ENCODE peak calls at places on chromosome 6, in nine cellular contexts. N, Y, V, U, C, Z, I, M and A are unnamed samples.

GRCh38 chr6:157767071-157767750 is 55.8 kb upstream of the SNX9 start:
- DNase-seq in N (no peak), Y (no peak), V (no peak), U (no peak), C (no peak), Z (no peak), I (no peak), M (no peak), A (no peak)

GRCh38 chr6:14975124-14975815 is 270.6 kb upstream of the JARID2 start:
- DNase-seq in N (peak), Y (no peak), V (no peak), U (no peak), C (no peak), Z (peak), I (no peak), M (no peak), A (no peak)

GRCh38 chr6:19268117-19268516 is 569.1 kb upstream of the ID4 start:
- DNase-seq in N (no peak), Y (no peak), V (no peak), U (no peak), C (no peak), Z (no peak), I (no peak), M (no peak), A (no peak)

GRCh38 chr6:19322691-19323470 is 514.3 kb upstream of the ID4 start:
- DNase-seq in N (no peak), Y (no peak), V (no peak), U (no peak), C (no peak), Z (no peak), I (no peak), M (no peak), A (no peak)

GRCh38 chr6:68778356-68779020 is 143.4 kb downstream of the ADGRB3 start:
- DNase-seq in N (peak), Y (no peak), V (peak), U (no peak), C (peak), Z (peak), I (no peak), M (peak), A (peak)

GRCh38 chr6:31639449-31639861 is 13.0 kb downstream of the BAG6 start:
- DNase-seq in N (no peak), Y (no peak), V (no peak), U (no peak), C (no peak), Z (no peak), I (no peak), M (no peak), A (no peak)

GRCh38 chr6:149925974-149926777 is 3.3 kb upstream of the RAET1G start:
- DNase-seq in N (peak), Y (peak), V (peak), U (no peak), C (peak), Z (peak), I (peak), M (peak), A (peak)

GRCh38 chr6:18119236-18119635 is 3.2 kb downstream of the NHLRC1 start:
- DNase-seq in N (no peak), Y (no peak), V (no peak), U (no peak), C (no peak), Z (no peak), I (no peak), M (no peak), A (no peak)

GRCh38 chr6:145886228-145886956 is 71.8 kb upstream of the FBXO30 start:
- DNase-seq in N (no peak), Y (no peak), V (no peak), U (no peak), C (no peak), Z (no peak), I (no peak), M (no peak), A (no peak)

GRCh38 chr6:37052027-37052628 is 46.7 kb downstream of the FGD2 start:
- DNase-seq in N (no peak), Y (no peak), V (no peak), U (no peak), C (no peak), Z (peak), I (no peak), M (no peak), A (no peak)

GRCh38 chr6:85569323-85569722 is 24.3 kb downstream of the SNX14 start:
- DNase-seq in N (no peak), Y (no peak), V (no peak), U (no peak), C (no peak), Z (no peak), I (no peak), M (no peak), A (no peak)

GRCh38 chr6:47097092-47097945 is 55.2 kb upstream of the ADGRF1 start:
- DNase-seq in N (peak), Y (no peak), V (peak), U (peak), C (peak), Z (peak), I (peak), M (peak), A (peak)

GRCh38 chr6:167684276-167685104 is 142.2 kb upstream of the AFDN start:
- DNase-seq in N (no peak), Y (no peak), V (no peak), U (no peak), C (no peak), Z (peak), I (peak), M (no peak), A (peak)

GRCh38 chr6:146027586-146028249 is 1.1 kb upstream of the GRM1 start:
- DNase-seq in N (no peak), Y (no peak), V (no peak), U (no peak), C (no peak), Z (peak), I (no peak), M (no peak), A (no peak)

GRCh38 chr6:74879970-74880369 is 325.9 kb downstream of the COL12A1 start:
- DNase-seq in N (no peak), Y (no peak), V (no peak), U (no peak), C (no peak), Z (no peak), I (no peak), M (no peak), A (no peak)

GRCh38 chr6:107652526-107653182 is 162.7 kb downstream of the SOBP start:
- DNase-seq in N (no peak), Y (no peak), V (peak), U (no peak), C (no peak), Z (no peak), I (no peak), M (no peak), A (no peak)

GRCh38 chr6:138491020-138491419 is 8.3 kb downstream of the NHSL1 start:
- DNase-seq in N (no peak), Y (no peak), V (no peak), U (no peak), C (no peak), Z (no peak), I (no peak), M (no peak), A (no peak)

GRCh38 chr6:54958446-54958845 is 111.9 kb downstream of the FAM83B start:
- DNase-seq in N (no peak), Y (no peak), V (peak), U (no peak), C (no peak), Z (no peak), I (no peak), M (no peak), A (no peak)

GRCh38 chr6:110075406-110075805 is 97.3 kb downstream of the GPR6 start:
- DNase-seq in N (no peak), Y (no peak), V (no peak), U (no peak), C (no peak), Z (no peak), I (no peak), M (no peak), A (no peak)

GRCh38 chr6:107600111-107600510 is 110.2 kb downstream of the SOBP start:
- DNase-seq in N (no peak), Y (no peak), V (no peak), U (no peak), C (peak), Z (peak), I (no peak), M (no peak), A (no peak)

GRCh38 chr6:137309078-137309762 is 90.0 kb upstream of the IFNGR1 start:
- DNase-seq in N (peak), Y (peak), V (no peak), U (no peak), C (peak), Z (peak), I (peak), M (peak), A (peak)

GRCh38 chr6:4280721-4281120 is 145.3 kb upstream of the ECI2 start:
- DNase-seq in N (no peak), Y (no peak), V (no peak), U (no peak), C (no peak), Z (no peak), I (no peak), M (no peak), A (peak)

GRCh38 chr6:127841811-127842210 is 59.0 kb downstream of the THEMIS start:
- DNase-seq in N (no peak), Y (no peak), V (no peak), U (no peak), C (no peak), Z (no peak), I (no peak), M (no peak), A (no peak)

GRCh38 chr6:129773304-129773703 is 63.3 kb upstream of the ARHGAP18 start:
- DNase-seq in N (no peak), Y (no peak), V (no peak), U (no peak), C (no peak), Z (no peak), I (no peak), M (no peak), A (no peak)

GRCh38 chr6:148035763-148036390 is 306.8 kb upstream of the SASH1 start:
- DNase-seq in N (no peak), Y (no peak), V (no peak), U (no peak), C (no peak), Z (no peak), I (no peak), M (no peak), A (no peak)

GRCh38 chr6:152380351-152380767 is 256.8 kb downstream of the SYNE1 start:
- DNase-seq in N (no peak), Y (no peak), V (peak), U (no peak), C (no peak), Z (no peak), I (no peak), M (peak), A (no peak)

GRCh38 chr6:678515-678914 is 14.4 kb downstream of the EXOC2 start:
- DNase-seq in N (no peak), Y (no peak), V (no peak), U (no peak), C (no peak), Z (no peak), I (no peak), M (no peak), A (no peak)

GRCh38 chr6:170207586-170207985 is 83.3 kb downstream of the DLL1 start:
- DNase-seq in N (no peak), Y (no peak), V (no peak), U (no peak), C (no peak), Z (no peak), I (peak), M (no peak), A (no peak)

GRCh38 chr6:144064402-144064830 is 31.0 kb downstream of the SF3B5 start:
- DNase-seq in N (peak), Y (peak), V (no peak), U (peak), C (peak), Z (peak), I (peak), M (peak), A (peak)

GRCh38 chr6:125445054-125445453 is 143.3 kb upstream of the HDDC2 start:
- DNase-seq in N (no peak), Y (no peak), V (no peak), U (no peak), C (peak), Z (no peak), I (no peak), M (no peak), A (no peak)

GRCh38 chr6:107612762-107613415 is 123.0 kb downstream of the SOBP start:
- DNase-seq in N (no peak), Y (no peak), V (no peak), U (no peak), C (no peak), Z (no peak), I (peak), M (no peak), A (no peak)

GRCh38 chr6:77313595-77313994 is 149.7 kb downstream of the HTR1B start:
- DNase-seq in N (no peak), Y (no peak), V (no peak), U (no peak), C (no peak), Z (no peak), I (no peak), M (no peak), A (no peak)

GRCh38 chr6:51462896-51463679 is 624.3 kb downstream of the PKHD1 start:
- DNase-seq in N (no peak), Y (no peak), V (no peak), U (no peak), C (no peak), Z (no peak), I (no peak), M (no peak), A (no peak)

GRCh38 chr6:128919412-128919811 is 36.5 kb downstream of the LAMA2 start:
- DNase-seq in N (no peak), Y (no peak), V (no peak), U (no peak), C (no peak), Z (no peak), I (no peak), M (no peak), A (no peak)

GRCh38 chr6:146850238-146850896 is 251.6 kb downstream of the ADGB start:
- DNase-seq in N (peak), Y (no peak), V (no peak), U (no peak), C (no peak), Z (no peak), I (no peak), M (no peak), A (no peak)

GRCh38 chr6:7104752-7105151 is 3.0 kb upstream of the RREB1 start:
- DNase-seq in N (no peak), Y (no peak), V (no peak), U (no peak), C (no peak), Z (no peak), I (no peak), M (no peak), A (no peak)

GRCh38 chr6:7107578-7108195 is at the start of gene RREB1:
- DNase-seq in N (peak), Y (peak), V (peak), U (peak), C (peak), Z (peak), I (peak), M (peak), A (peak)

GRCh38 chr6:7108196-7108963 is 619 bp downstream of the RREB1 start:
- DNase-seq in N (peak), Y (no peak), V (peak), U (peak), C (peak), Z (peak), I (peak), M (peak), A (peak)

GRCh38 chr6:7106215-7106751 is 1.5 kb upstream of the RREB1 start:
- DNase-seq in N (no peak), Y (no peak), V (no peak), U (no peak), C (no peak), Z (no peak), I (no peak), M (no peak), A (no peak)

GRCh38 chr6:7106752-7107577 is 796 bp upstream of the RREB1 start:
- DNase-seq in N (peak), Y (peak), V (no peak), U (peak), C (peak), Z (peak), I (no peak), M (peak), A (peak)
- TF ChIP-seq CTCF in N (peak), Y (peak), V (no peak), U (peak), C (no peak), Z (no peak), I (no peak), M (no peak), A (no peak)

GRCh38 chr6:28399370-28400121 is at the start of gene ZSCAN12:
- DNase-seq in N (peak), Y (peak), V (peak), U (peak), C (peak), Z (peak), I (peak), M (peak), A (peak)

GRCh38 chr6:28390688-28391087 is 8.9 kb downstream of the ZSCAN12 start:
- DNase-seq in N (no peak), Y (no peak), V (no peak), U (no peak), C (no peak), Z (no peak), I (no peak), M (no peak), A (no peak)

GRCh38 chr6:28395918-28396317 is 3.6 kb downstream of the ZSCAN12 start:
- DNase-seq in N (no peak), Y (no peak), V (no peak), U (no peak), C (no peak), Z (no peak), I (no peak), M (no peak), A (no peak)

GRCh38 chr6:28400122-28400451 is 540 bp upstream of the ZSCAN12 start:
- DNase-seq in N (no peak), Y (no peak), V (no peak), U (no peak), C (no peak), Z (no peak), I (no peak), M (no peak), A (no peak)

GRCh38 chr6:28393912-28394662 is 5.5 kb downstream of the ZSCAN12 start:
- DNase-seq in N (no peak), Y (no peak), V (no peak), U (no peak), C (no peak), Z (no peak), I (no peak), M (no peak), A (no peak)
- TF ChIP-seq CTCF in N (no peak), Y (no peak), V (peak), U (peak), C (no peak), Z (no peak), I (no peak), M (peak), A (no peak)

GRCh38 chr6:69887714-69888345 is 21.5 kb downstream of the COL19A1 start:
- DNase-seq in N (no peak), Y (no peak), V (no peak), U (no peak), C (no peak), Z (no peak), I (no peak), M (no peak), A (no peak)

GRCh38 chr6:69883551-69883950 is 17.2 kb downstream of the COL19A1 start:
- DNase-seq in N (no peak), Y (no peak), V (no peak), U (no peak), C (no peak), Z (no peak), I (no peak), M (no peak), A (no peak)

GRCh38 chr6:69887026-69887425 is 20.7 kb downstream of the COL19A1 start:
- DNase-seq in N (peak), Y (no peak), V (peak), U (peak), C (no peak), Z (no peak), I (no peak), M (no peak), A (no peak)

GRCh38 chr6:69884231-69884630 is 17.9 kb downstream of the COL19A1 start:
- DNase-seq in N (no peak), Y (no peak), V (no peak), U (no peak), C (no peak), Z (no peak), I (no peak), M (no peak), A (no peak)

DNA sequence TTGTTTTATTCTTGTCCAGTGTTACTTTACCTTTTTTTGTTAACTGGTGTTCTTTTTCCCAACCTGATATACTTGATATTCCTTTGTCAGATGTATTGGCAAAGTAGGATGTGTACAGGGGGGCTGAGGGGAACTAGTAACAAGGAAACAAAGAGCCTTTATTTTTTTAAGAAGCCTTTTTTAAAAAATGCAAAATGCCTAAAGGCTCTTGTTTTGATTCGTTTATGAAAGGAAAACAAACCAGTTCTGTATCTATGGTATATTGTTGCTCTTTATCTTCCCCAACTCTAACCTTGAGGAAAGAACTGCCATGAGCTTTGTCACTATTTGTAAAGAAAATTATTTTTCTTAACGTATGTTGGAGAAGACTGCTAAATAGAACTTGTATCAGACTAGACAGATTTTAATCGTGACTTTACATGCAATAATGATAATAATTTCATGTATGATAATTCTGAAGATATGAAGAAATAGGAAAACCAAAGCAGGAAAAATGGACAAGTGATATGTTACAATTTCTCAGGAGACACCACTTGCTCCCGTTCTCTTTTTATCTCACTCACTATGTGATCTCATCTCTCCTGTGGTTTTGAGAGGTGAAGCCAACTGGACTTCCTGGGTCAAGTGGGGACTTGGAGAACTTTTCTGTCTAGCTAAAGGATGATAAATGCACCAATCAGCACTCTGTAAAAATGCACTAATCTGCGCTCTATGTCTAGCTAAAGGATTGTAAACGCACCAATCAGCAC is 22.7 kb downstream of the COL19A1 start:
- DNase-seq in N (no peak), Y (no peak), V (no peak), U (no peak), C (no peak), Z (no peak), I (no peak), M (no peak), A (no peak)
- TF ChIP-seq CTCF in N (no peak), Y (no peak), V (no peak), U (no peak), C (no peak), Z (no peak), I (no peak), M (no peak), A (no peak)

GRCh38 chr6:11241154-11241792 is 8.8 kb upstream of the NEDD9 start:
- DNase-seq in N (no peak), Y (no peak), V (no peak), U (no peak), C (no peak), Z (no peak), I (no peak), M (no peak), A (no peak)

GRCh38 chr6:11244387-11245126 is 12.1 kb upstream of the NEDD9 start:
- DNase-seq in N (no peak), Y (no peak), V (no peak), U (no peak), C (no peak), Z (no peak), I (no peak), M (no peak), A (no peak)

GRCh38 chr6:11242709-11243108 is 10.2 kb upstream of the NEDD9 start:
- DNase-seq in N (no peak), Y (no peak), V (no peak), U (no peak), C (no peak), Z (no peak), I (no peak), M (no peak), A (no peak)

GRCh38 chr6:11243861-11244260 is 11.4 kb upstream of the NEDD9 start:
- DNase-seq in N (no peak), Y (no peak), V (no peak), U (no peak), C (no peak), Z (no peak), I (no peak), M (no peak), A (no peak)

GRCh38 chr6:11241793-11242201 is 9.3 kb upstream of the NEDD9 start:
- DNase-seq in N (no peak), Y (peak), V (no peak), U (no peak), C (peak), Z (peak), I (peak), M (peak), A (no peak)
- TF ChIP-seq CTCF in N (no peak), Y (peak), V (no peak), U (no peak), C (peak), Z (peak), I (peak), M (peak), A (no peak)

GRCh38 chr6:42025790-42026311 is 24.5 kb upstream of the TAF8 start:
- DNase-seq in N (no peak), Y (no peak), V (no peak), U (no peak), C (no peak), Z (no peak), I (no peak), M (no peak), A (no peak)
- TF ChIP-seq CTCF in N (no peak), Y (no peak), V (no peak), U (no peak), C (no peak), Z (no peak), I (no peak), M (no peak), A (no peak)